ENCODE peak calls at places on chromosomes 12 and 14, in four cellular contexts. Y, U, E and L are unnamed samples.

GRCh38 chr12:81077329-81077685 is 572 bp upstream of the ACSS3 start:
- DNase-seq in Y (peak), U (peak), E (no peak), L (no peak)

GRCh38 chr12:21891763-21892217 is 49.4 kb downstream of the ABCC9 start:
- DNase-seq in Y (no peak), U (peak), E (no peak), L (no peak)

GRCh38 chr14:71358209-71358931 is 451.1 kb downstream of the PCNX1 start:
- DNase-seq in Y (no peak), U (no peak), E (no peak), L (no peak)

GRCh38 chr14:36973806-36974442 is 198.5 kb downstream of the SLC25A21 start:
- DNase-seq in Y (no peak), U (no peak), E (no peak), L (peak)

GRCh38 chr12:84793558-84794367 is 118.8 kb downstream of the SLC6A15 start:
- DNase-seq in Y (no peak), U (no peak), E (no peak), L (no peak)

GRCh38 chr14:25049559-25050493 is at the start of gene STXBP6:
- DNase-seq in Y (peak), U (peak), E (peak), L (no peak)

GRCh38 chr14:102580552-102581110 is 11.8 kb upstream of the RCOR1 start:
- DNase-seq in Y (no peak), U (no peak), E (no peak), L (no peak)

GRCh38 chr12:71731439-71732356 is 23.0 kb upstream of the RAB21 start:
- DNase-seq in Y (no peak), U (no peak), E (peak), L (no peak)

GRCh38 chr12:4114986-4115385 is 158.6 kb upstream of the CCND2 start:
- DNase-seq in Y (no peak), U (no peak), E (no peak), L (no peak)

GRCh38 chr12:92973614-92974013 is 44.5 kb upstream of the EEA1 start:
- DNase-seq in Y (no peak), U (no peak), E (no peak), L (peak)

GRCh38 chr12:12819752-12820311 is 6.7 kb downstream of the DDX47 start:
- DNase-seq in Y (no peak), U (no peak), E (no peak), L (peak)

GRCh38 chr12:15726757-15727112 is 62.5 kb downstream of the EPS8 start:
- DNase-seq in Y (no peak), U (no peak), E (no peak), L (no peak)

GRCh38 chr12:5510251-5510805 is 78.4 kb downstream of the NTF3 start:
- DNase-seq in Y (no peak), U (no peak), E (no peak), L (no peak)

GRCh38 chr12:5513406-5513805 is 81.5 kb downstream of the NTF3 start:
- DNase-seq in Y (no peak), U (no peak), E (no peak), L (no peak)

GRCh38 chr12:5511256-5511643 is 79.3 kb downstream of the NTF3 start:
- DNase-seq in Y (no peak), U (no peak), E (no peak), L (no peak)

GRCh38 chr12:5512585-5512970 is 80.7 kb downstream of the NTF3 start:
- DNase-seq in Y (no peak), U (no peak), E (no peak), L (no peak)

DNA sequence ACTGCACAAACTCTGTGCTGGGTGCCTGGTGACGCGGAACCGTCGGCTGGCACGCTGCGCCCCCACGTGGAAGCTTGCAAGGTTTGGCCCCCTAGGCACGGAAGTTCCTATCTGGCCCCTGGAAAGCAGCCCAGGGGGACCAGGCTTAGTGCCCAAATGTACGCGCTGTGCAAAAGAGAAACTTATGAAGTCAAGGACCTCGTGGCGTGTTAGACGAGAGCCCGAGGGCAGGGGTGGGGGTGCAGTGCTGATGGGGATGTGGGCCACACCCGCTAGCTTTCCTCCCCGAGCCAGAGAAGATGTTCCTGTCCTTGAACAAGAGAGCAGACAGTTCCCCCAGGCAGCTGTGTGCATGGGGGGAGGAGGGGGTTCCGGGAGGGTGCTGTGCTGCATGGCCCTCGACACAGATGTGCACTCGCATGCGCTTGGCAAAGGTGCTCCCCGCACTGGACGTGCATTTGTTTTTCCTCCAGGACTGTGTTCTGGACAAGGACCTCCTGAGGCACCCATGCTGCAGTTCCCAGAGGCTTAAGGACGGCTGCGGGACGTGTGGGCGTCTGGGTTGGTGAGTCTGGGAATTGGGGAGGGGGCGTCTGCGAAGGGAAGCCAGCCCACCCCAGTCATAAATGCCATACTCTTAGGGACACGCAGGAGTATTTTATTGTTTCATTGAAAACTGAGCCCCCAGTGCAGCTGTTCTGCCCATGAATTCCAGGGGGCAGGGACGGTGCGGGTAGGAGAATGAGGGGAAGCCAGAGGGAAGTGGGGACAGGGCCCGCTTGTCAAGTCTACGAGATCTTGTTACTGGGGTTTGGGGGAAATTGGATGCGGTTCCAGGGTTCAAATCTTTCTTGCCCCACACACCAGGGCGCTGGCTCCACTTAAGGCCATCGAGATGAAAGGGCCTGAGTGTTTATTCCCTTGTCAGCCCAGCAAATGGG is 80.0 kb downstream of the NTF3 start:
- DNase-seq in Y (peak), U (no peak), E (no peak), L (no peak)
- TF ChIP-seq CTCF in Y (peak), U (peak), E (no peak), L (peak)

GRCh38 chr12:116141110-116141832 is 136.2 kb downstream of the MED13L start:
- DNase-seq in Y (no peak), U (no peak), E (no peak), L (no peak)
- TF ChIP-seq CTCF in Y (no peak), U (peak), E (no peak), L (no peak)

GRCh38 chr14:31545328-31545727 is 15.9 kb upstream of the NUBPL start:
- DNase-seq in Y (no peak), U (no peak), E (no peak), L (no peak)

GRCh38 chr14:31541702-31542101 is 19.5 kb upstream of the NUBPL start:
- DNase-seq in Y (no peak), U (no peak), E (no peak), L (no peak)

GRCh38 chr14:31549817-31550216 is 11.4 kb upstream of the NUBPL start:
- DNase-seq in Y (no peak), U (no peak), E (no peak), L (no peak)

DNA sequence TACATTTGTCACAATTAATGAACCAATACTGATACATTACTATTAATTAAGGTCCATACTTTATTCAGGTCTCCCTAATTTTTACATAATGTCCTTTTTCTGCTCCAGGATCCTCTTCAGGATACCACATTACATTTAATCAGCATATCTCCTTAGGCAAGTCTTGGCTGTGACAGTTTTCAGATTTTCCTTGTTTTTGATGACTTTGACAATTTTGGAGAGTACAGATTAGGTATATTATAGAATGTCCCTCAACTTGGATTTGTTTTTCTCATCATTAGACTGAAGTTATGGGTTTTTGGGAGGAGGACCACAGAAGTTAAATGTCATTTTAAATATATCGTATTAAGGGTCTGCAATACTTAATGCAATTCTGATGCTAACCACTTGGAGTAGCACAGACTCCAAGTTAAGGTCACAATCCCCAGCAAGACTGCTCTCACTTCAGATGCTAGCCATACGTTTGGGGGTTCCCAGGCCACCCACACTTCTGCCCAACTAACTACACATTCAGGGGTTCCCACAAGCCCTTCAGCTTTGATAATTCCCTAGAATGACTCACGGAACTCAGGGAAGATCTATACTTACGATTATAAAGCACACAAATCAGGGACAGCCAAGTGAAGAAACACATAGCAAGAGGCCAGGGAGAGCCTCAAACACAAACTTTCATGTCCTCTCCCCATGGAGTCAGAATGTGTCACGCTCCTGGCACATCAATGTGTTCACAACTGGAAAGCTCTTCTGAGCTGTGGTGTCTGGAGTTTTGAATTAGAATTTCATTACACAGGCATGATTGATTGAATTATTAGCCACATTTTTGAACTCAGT is 17.0 kb upstream of the NUBPL start:
- DNase-seq in Y (no peak), U (no peak), E (no peak), L (no peak)
- TF ChIP-seq CTCF in Y (peak), U (peak), E (peak), L (peak)

DNA sequence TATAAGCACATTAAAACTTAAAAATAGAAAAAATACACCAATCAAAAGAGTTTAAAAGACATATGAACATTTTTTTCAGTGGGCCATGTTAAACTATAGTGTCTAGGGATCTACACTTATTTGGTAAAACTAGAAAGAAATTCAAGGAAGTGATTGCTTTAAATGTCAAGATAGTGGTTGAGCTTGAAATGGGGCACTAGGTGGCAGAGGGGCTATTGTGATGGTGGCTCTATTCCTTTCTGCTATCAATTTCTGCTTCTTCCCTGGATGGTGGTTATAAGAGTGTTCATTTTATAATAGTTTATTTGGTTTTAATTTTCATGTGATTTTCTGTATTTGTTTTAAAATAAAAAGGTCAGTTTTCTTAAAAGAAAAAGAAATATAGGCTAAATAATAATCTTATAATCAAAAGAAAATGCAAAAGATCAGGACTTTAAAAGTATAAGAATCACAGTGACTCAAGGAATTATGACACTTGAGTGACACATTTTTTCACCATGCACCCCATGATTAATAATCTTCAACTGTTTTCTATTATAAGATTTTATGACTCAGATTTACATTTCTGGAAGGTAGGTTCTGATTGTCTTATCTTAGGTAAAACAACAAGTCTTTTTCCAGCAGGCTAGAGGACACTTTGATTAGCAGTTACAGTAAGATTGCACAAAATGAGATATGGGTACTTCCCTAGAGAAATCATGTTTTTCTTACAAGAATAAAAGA is 137.5 kb downstream of the FSCB start:
- DNase-seq in Y (no peak), U (no peak), E (no peak), L (no peak)
- TF ChIP-seq CTCF in Y (no peak), U (no peak), E (no peak), L (no peak)

DNA sequence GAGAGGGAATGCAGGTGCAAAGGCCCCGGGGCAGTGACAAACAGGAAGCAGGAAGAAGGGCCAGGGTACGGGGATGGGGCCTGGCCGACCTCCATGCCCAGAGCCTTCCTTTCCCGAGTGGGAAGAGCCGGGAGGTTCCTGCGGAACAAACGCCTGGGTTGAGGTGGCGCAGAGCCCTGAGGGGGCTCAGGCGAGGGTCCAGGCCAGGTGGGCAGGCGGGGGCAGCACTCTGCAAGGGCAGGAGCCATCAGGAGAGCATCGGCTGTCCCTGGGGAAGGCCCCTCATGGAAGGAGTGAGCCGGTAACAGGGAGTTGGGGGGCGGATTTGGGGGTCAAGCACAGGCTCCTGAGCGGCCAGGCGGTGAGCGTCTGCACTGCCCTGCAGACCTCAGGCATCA is 18.1 kb upstream of the FBRSL1 start:
- DNase-seq in Y (no peak), U (peak), E (no peak), L (no peak)
- TF ChIP-seq CTCF in Y (no peak), U (no peak), E (no peak), L (no peak)

GRCh38 chr14:94681300-94682060 is 69.3 kb downstream of the SERPINA3 start:
- DNase-seq in Y (peak), U (peak), E (peak), L (peak)
- TF ChIP-seq CTCF in Y (peak), U (peak), E (peak), L (peak)